ENCODE peak calls at places on chromosomes 12 and 14, in ten cellular contexts. G is GM03348; W is left cardiac atrium; X is activated T-cell treated with anti-CD3 and anti-CD28 coated beads, Interleukin-2, amount 50 U/mL, for 72 hours; H is globus pallidus; I is substantia nigra; J is H4; Q is amygdala; L is activated CD8-positive, alpha-beta T cell treated with anti-CD3 and anti-CD28 coated beads, Interleukin-2, amount 10 ng/mL, durations not matched to agents 7 days and 5 days; K is stimulated activated CD4-positive, alpha-beta T cell treated with anti-CD3 and anti-CD28 coated beads, Interleukin-4, amount 100 ng/mL, for 1 hour. R is an unnamed sample.

GRCh38 chr12:45671254-45671653 is 58.3 kb upstream of the ARID2 start:
- DNase-seq in W (no peak), K (no peak), H (no peak), X (no peak), J (no peak), I (no peak), Q (no peak), G (peak), L (no peak), R (peak)

GRCh38 chr12:115956674-115957073 is 320.8 kb downstream of the MED13L start:
- DNase-seq in L (no peak), J (no peak), X (no peak), K (no peak), H (no peak), Q (no peak), I (no peak), W (no peak), G (no peak), R (no peak)

GRCh38 chr12:129893691-129894090 is 10.1 kb downstream of the TMEM132D start:
- DNase-seq in G (no peak), K (no peak), X (no peak), J (no peak), L (no peak), I (no peak), Q (no peak), H (no peak), W (no peak), R (no peak)

GRCh38 chr12:55830601-55831406 is 1.4 kb upstream of the DNAJC14 start:
- DNase-seq in L (peak), X (peak), K (peak), Q (peak), H (peak), G (peak), J (no peak), W (peak), I (peak), R (peak)

GRCh38 chr12:125340791-125341190 is 275.6 kb downstream of the AACS start:
- DNase-seq in L (no peak), K (no peak), H (peak), G (peak), W (peak), Q (no peak), I (no peak), X (no peak), J (peak), R (peak)

GRCh38 chr12:125357561-125357960 is 292.3 kb downstream of the AACS start:
- DNase-seq in H (no peak), L (no peak), W (no peak), G (no peak), X (no peak), K (no peak), I (no peak), Q (no peak), J (no peak), R (no peak)

GRCh38 chr12:117076410-117077372 is 22.5 kb downstream of the TESC start:
- DNase-seq in H (no peak), J (no peak), K (no peak), Q (no peak), I (no peak), L (peak), X (no peak), W (no peak), G (no peak), R (no peak)

GRCh38 chr12:25087596-25087995 is 107.4 kb downstream of the DNAI7 start:
- DNase-seq in J (no peak), X (no peak), G (no peak), I (no peak), K (no peak), W (no peak), H (no peak), L (no peak), Q (no peak), R (no peak)

GRCh38 chr12:16612647-16613046 is 6.7 kb upstream of the LMO3 start:
- DNase-seq in I (no peak), G (no peak), K (no peak), L (no peak), X (no peak), W (no peak), J (no peak), H (no peak), Q (no peak), R (peak)

GRCh38 chr12:12927211-12928079 is 24.5 kb downstream of the GPRC5D start:
- DNase-seq in W (peak), I (no peak), H (no peak), L (no peak), J (no peak), Q (no peak), G (peak), K (peak), X (peak), R (no peak)

GRCh38 chr12:90938451-90938850 is 16.5 kb downstream of the CCER1 start:
- DNase-seq in J (peak), H (no peak), K (no peak), W (no peak), X (no peak), L (no peak), I (no peak), G (no peak), Q (no peak), R (peak)

GRCh38 chr12:2286461-2287131 is 233.8 kb downstream of the CACNA1C start:
- DNase-seq in G (peak), Q (no peak), I (no peak), X (no peak), W (no peak), K (no peak), J (no peak), H (no peak), L (no peak), R (peak)

GRCh38 chr12:125132698-125133400 is 67.6 kb downstream of the AACS start:
- DNase-seq in W (no peak), G (no peak), L (no peak), X (no peak), K (no peak), I (no peak), H (no peak), Q (no peak), J (no peak), R (no peak)

GRCh38 chr14:94122438-94122837 is 7.0 kb downstream of the IFI27L2 start:
- DNase-seq in Q (no peak), G (no peak), J (no peak), H (no peak), I (no peak), L (no peak), W (no peak), K (no peak), X (no peak), R (no peak)

GRCh38 chr14:22536853-22537338 is 52.1 kb downstream of the DAD1 start:
- DNase-seq in I (no peak), W (peak), X (peak), K (peak), L (peak), G (peak), J (peak), Q (peak), H (no peak), R (peak)

GRCh38 chr12:45105996-45106395 is 55.1 kb upstream of the DBX2 start:
- DNase-seq in Q (no peak), L (no peak), K (no peak), H (no peak), W (no peak), J (no peak), G (no peak), I (no peak), X (no peak), R (no peak)

GRCh38 chr12:87812030-87812429 is 217.2 kb downstream of the C12orf50 start:
- DNase-seq in L (no peak), H (no peak), J (peak), Q (no peak), X (no peak), G (no peak), K (no peak), W (no peak), I (no peak), R (peak)

GRCh38 chr14:59337151-59337611 is 128.0 kb downstream of the GPR135 start:
- DNase-seq in K (no peak), J (no peak), G (peak), I (no peak), H (peak), Q (no peak), L (no peak), X (no peak), W (peak), R (peak)

GRCh38 chr12:30823140-30823669 is 68.5 kb upstream of the CAPRIN2 start:
- DNase-seq in H (no peak), X (peak), W (peak), Q (no peak), G (peak), J (no peak), K (peak), I (no peak), L (peak), R (no peak)

GRCh38 chr12:46300906-46301305 is 32.1 kb upstream of the SLC38A1 start:
- DNase-seq in I (no peak), X (no peak), H (no peak), G (peak), W (no peak), Q (no peak), J (no peak), K (no peak), L (no peak), R (no peak)